ENCODE peak calls at places on chromosome 2, in seven cellular contexts. One of them, this sample, is unnamed. For H3K4me1 and H3K27me3, the result is how much of the 10 kb centered on the place peaks cover.

GRCh38 chr2:117794668-117795067 is 19.8 kb upstream of the DDX18 start:
- DNase-seq in CD8-positive, alpha-beta memory T cell: no peak
- DNase-seq in psoas muscle: no peak
- DNase-seq in body of pancreas: no peak
- DNase-seq in RWPE2: no peak
- DNase-seq in colonic mucosa: no peak
- DNase-seq in breast epithelium: no peak
- DNase-seq in this sample: no peak

GRCh38 chr2:56183643-56184499 is at the start of gene CCDC85A:
- DNase-seq in CD8-positive, alpha-beta memory T cell: no peak
- DNase-seq in psoas muscle: peak
- DNase-seq in body of pancreas: peak
- DNase-seq in RWPE2: peak
- DNase-seq in colonic mucosa: peak
- DNase-seq in breast epithelium: peak
- DNase-seq in this sample: peak

GRCh38 chr2:182186132-182186735 is 200.6 kb downstream of the PPP1R1C start:
- DNase-seq in CD8-positive, alpha-beta memory T cell: peak
- DNase-seq in psoas muscle: no peak
- DNase-seq in body of pancreas: no peak
- DNase-seq in RWPE2: no peak
- DNase-seq in colonic mucosa: no peak
- DNase-seq in breast epithelium: no peak
- DNase-seq in this sample: no peak

GRCh38 chr2:127387655-127388422 is at the start of gene MAP3K2:
- DNase-seq in CD8-positive, alpha-beta memory T cell: peak
- DNase-seq in psoas muscle: peak
- DNase-seq in body of pancreas: peak
- DNase-seq in RWPE2: peak
- DNase-seq in colonic mucosa: peak
- DNase-seq in breast epithelium: peak
- DNase-seq in this sample: peak

GRCh38 chr2:240300840-240301239 is 134.6 kb upstream of the GPC1 start:
- DNase-seq in CD8-positive, alpha-beta memory T cell: no peak
- DNase-seq in psoas muscle: no peak
- DNase-seq in body of pancreas: no peak
- DNase-seq in RWPE2: no peak
- DNase-seq in colonic mucosa: no peak
- DNase-seq in breast epithelium: no peak
- DNase-seq in this sample: no peak

GRCh38 chr2:47232738-47233415 is 77.8 kb upstream of the STPG4 start:
- DNase-seq in CD8-positive, alpha-beta memory T cell: no peak
- DNase-seq in psoas muscle: no peak
- DNase-seq in body of pancreas: peak
- DNase-seq in RWPE2: no peak
- DNase-seq in colonic mucosa: no peak
- DNase-seq in breast epithelium: no peak
- DNase-seq in this sample: no peak

GRCh38 chr2:170929686-170930050 is 615 bp downstream of the GORASP2 start:
- DNase-seq in CD8-positive, alpha-beta memory T cell: no peak
- DNase-seq in psoas muscle: peak
- DNase-seq in body of pancreas: peak
- DNase-seq in RWPE2: no peak
- DNase-seq in colonic mucosa: peak
- DNase-seq in breast epithelium: peak
- DNase-seq in this sample: peak

GRCh38 chr2:204066051-204066450 is 129.5 kb downstream of the ICOS start:
- DNase-seq in CD8-positive, alpha-beta memory T cell: no peak
- DNase-seq in psoas muscle: no peak
- DNase-seq in body of pancreas: no peak
- DNase-seq in RWPE2: no peak
- DNase-seq in colonic mucosa: no peak
- DNase-seq in breast epithelium: no peak
- DNase-seq in this sample: no peak

GRCh38 chr2:71611247-71611646 is 157.9 kb downstream of the DYSF start:
- DNase-seq in CD8-positive, alpha-beta memory T cell: no peak
- DNase-seq in psoas muscle: peak
- DNase-seq in body of pancreas: no peak
- DNase-seq in RWPE2: peak
- DNase-seq in colonic mucosa: peak
- DNase-seq in breast epithelium: peak
- DNase-seq in this sample: peak

GRCh38 chr2:232434091-232434490 is 21.9 kb upstream of the ALPI start:
- DNase-seq in CD8-positive, alpha-beta memory T cell: no peak
- DNase-seq in psoas muscle: no peak
- DNase-seq in body of pancreas: no peak
- DNase-seq in RWPE2: peak
- DNase-seq in colonic mucosa: no peak
- DNase-seq in breast epithelium: peak
- DNase-seq in this sample: no peak

GRCh38 chr2:174553811-174554493 is 43.7 kb downstream of the WIPF1 start:
- DNase-seq in CD8-positive, alpha-beta memory T cell: peak
- DNase-seq in psoas muscle: no peak
- DNase-seq in body of pancreas: no peak
- DNase-seq in RWPE2: no peak
- DNase-seq in colonic mucosa: no peak
- DNase-seq in breast epithelium: no peak
- DNase-seq in this sample: no peak

DNA sequence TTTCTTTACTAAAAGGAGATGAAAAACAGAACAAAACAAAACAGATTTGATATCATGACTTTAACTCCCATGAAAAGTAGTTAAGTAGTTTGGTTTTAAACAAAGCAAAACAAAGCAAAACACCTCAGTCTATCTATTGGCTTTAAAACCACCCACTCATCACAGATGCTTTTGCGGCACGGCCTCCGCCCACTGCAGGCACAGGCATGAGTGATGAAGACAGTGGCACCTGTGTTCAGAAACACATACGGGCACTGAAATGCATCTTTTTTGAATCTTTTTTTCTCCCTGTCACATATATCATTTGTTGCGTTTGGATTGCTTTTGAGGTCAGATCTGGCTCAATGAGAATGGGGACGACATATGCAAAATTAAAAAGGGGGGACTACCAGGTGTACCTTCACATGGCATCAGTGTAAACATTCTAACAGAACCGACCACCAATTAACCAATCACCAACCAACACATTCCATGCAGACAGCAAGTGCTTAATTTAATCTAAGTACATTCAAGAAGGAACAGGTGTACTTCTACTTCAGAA is 147.4 kb upstream of the REV1 start:
- DNase-seq in CD8-positive, alpha-beta memory T cell: no peak
- DNase-seq in psoas muscle: no peak
- DNase-seq in body of pancreas: no peak
- DNase-seq in RWPE2: no peak
- DNase-seq in colonic mucosa: no peak
- DNase-seq in breast epithelium: no peak
- DNase-seq in this sample: no peak
- H3K4me1 ChIP-seq in CD8-positive, alpha-beta memory T cell: under half
- H3K4me1 ChIP-seq in psoas muscle: under half
- H3K4me1 ChIP-seq in body of pancreas: under half
- H3K4me1 ChIP-seq in RWPE2: under half
- H3K4me1 ChIP-seq in colonic mucosa: under half
- H3K4me1 ChIP-seq in breast epithelium: under half
- H3K4me1 ChIP-seq in this sample: under half

DNA sequence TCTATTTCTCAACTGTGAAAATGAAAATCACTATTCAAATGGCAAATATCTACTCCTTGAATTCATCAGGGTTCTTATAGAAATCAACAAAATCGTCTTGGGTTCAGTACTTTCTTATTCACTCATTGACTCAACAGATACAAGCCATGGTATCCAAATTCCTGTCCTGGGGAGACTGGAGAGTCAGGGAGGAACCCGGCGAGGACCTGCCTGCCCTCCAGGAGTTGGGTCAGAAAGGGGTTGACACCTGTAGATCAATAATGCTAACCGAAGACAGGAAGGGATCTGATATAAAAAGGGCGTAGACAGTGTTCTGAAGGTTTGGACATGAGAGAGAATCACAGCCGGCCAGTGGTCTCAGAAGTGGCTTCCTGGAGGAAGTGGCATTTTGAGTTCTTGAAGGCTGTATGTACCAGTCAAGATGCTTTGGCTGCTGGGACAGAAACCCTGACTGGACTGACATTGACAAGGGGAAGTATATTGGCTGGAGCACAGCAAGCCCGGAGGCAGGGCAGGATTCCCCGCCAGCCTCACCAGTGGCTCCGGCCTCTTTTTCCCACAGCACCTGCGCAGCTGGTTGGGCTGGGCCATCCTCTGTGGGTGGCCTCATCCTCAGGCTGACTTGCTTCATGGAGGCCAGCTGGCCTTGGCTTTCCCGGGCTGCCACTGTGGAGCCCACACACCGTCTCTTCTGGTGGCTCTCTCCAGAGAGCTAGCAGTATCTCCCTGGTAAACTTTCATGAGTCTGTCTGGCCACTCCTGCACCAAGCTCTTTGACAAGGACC is 3.0 kb downstream of the LRRFIP1 start:
- DNase-seq in CD8-positive, alpha-beta memory T cell: no peak
- DNase-seq in psoas muscle: no peak
- DNase-seq in body of pancreas: no peak
- DNase-seq in RWPE2: no peak
- DNase-seq in colonic mucosa: no peak
- DNase-seq in breast epithelium: no peak
- DNase-seq in this sample: no peak
- H3K27me3 ChIP-seq in CD8-positive, alpha-beta memory T cell: under half
- H3K27me3 ChIP-seq in psoas muscle: under half
- H3K27me3 ChIP-seq in body of pancreas: under half
- H3K27me3 ChIP-seq in RWPE2: under half
- H3K27me3 ChIP-seq in colonic mucosa: under half
- H3K27me3 ChIP-seq in breast epithelium: under half
- H3K27me3 ChIP-seq in this sample: under half

GRCh38 chr2:193250389-193250788 is 1055.7 kb upstream of the TMEFF2 start:
- DNase-seq in CD8-positive, alpha-beta memory T cell: no peak
- DNase-seq in psoas muscle: no peak
- DNase-seq in body of pancreas: no peak
- DNase-seq in RWPE2: no peak
- DNase-seq in colonic mucosa: no peak
- DNase-seq in breast epithelium: no peak
- DNase-seq in this sample: no peak
- H3K4me1 ChIP-seq in CD8-positive, alpha-beta memory T cell: under half
- H3K4me1 ChIP-seq in psoas muscle: under half
- H3K4me1 ChIP-seq in body of pancreas: under half
- H3K4me1 ChIP-seq in RWPE2: under half
- H3K4me1 ChIP-seq in colonic mucosa: under half
- H3K4me1 ChIP-seq in breast epithelium: under half
- H3K4me1 ChIP-seq in this sample: under half

GRCh38 chr2:19355931-19356544 is 2.4 kb downstream of the OSR1 start:
- DNase-seq in CD8-positive, alpha-beta memory T cell: no peak
- DNase-seq in psoas muscle: no peak
- DNase-seq in body of pancreas: no peak
- DNase-seq in RWPE2: no peak
- DNase-seq in colonic mucosa: no peak
- DNase-seq in breast epithelium: no peak
- DNase-seq in this sample: peak
- H3K27me3 ChIP-seq in CD8-positive, alpha-beta memory T cell: half or more
- H3K27me3 ChIP-seq in psoas muscle: under half
- H3K27me3 ChIP-seq in body of pancreas: under half
- H3K27me3 ChIP-seq in RWPE2: under half
- H3K27me3 ChIP-seq in colonic mucosa: under half
- H3K27me3 ChIP-seq in breast epithelium: under half
- H3K27me3 ChIP-seq in this sample: under half

GRCh38 chr2:120373424-120373823 is 27.5 kb downstream of the INHBB start:
- DNase-seq in CD8-positive, alpha-beta memory T cell: no peak
- DNase-seq in psoas muscle: no peak
- DNase-seq in body of pancreas: no peak
- DNase-seq in RWPE2: no peak
- DNase-seq in colonic mucosa: no peak
- DNase-seq in breast epithelium: no peak
- DNase-seq in this sample: no peak

GRCh38 chr2:120375251-120376020 is 29.5 kb downstream of the INHBB start:
- DNase-seq in CD8-positive, alpha-beta memory T cell: no peak
- DNase-seq in psoas muscle: no peak
- DNase-seq in body of pancreas: no peak
- DNase-seq in RWPE2: no peak
- DNase-seq in colonic mucosa: no peak
- DNase-seq in breast epithelium: no peak
- DNase-seq in this sample: no peak

GRCh38 chr2:120372816-120373215 is 26.9 kb downstream of the INHBB start:
- DNase-seq in CD8-positive, alpha-beta memory T cell: no peak
- DNase-seq in psoas muscle: no peak
- DNase-seq in body of pancreas: no peak
- DNase-seq in RWPE2: no peak
- DNase-seq in colonic mucosa: no peak
- DNase-seq in breast epithelium: no peak
- DNase-seq in this sample: no peak

GRCh38 chr2:120376101-120376500 is 30.2 kb downstream of the INHBB start:
- DNase-seq in CD8-positive, alpha-beta memory T cell: no peak
- DNase-seq in psoas muscle: no peak
- DNase-seq in body of pancreas: no peak
- DNase-seq in RWPE2: no peak
- DNase-seq in colonic mucosa: no peak
- DNase-seq in breast epithelium: no peak
- DNase-seq in this sample: no peak

DNA sequence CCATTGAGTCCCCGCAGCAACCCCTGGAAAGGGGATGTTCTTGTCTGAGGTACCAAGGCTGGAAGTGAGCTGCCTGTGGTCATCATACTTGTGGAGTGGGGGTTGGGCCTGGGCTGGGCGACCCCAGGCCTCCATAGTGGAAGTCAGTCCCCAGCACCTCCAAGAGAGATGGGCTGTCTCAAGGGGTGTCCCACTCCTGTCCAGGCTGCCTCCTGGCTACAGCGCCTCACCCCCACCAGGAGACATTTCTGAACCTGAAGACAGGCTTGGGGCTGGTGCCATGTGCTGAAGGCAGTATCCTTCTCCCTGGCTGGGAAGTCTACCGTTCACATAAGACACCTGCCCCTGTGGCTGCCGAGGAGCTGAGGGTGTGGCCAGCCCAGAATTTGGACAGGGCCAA is 28.9 kb downstream of the INHBB start:
- DNase-seq in CD8-positive, alpha-beta memory T cell: no peak
- DNase-seq in psoas muscle: no peak
- DNase-seq in body of pancreas: no peak
- DNase-seq in RWPE2: no peak
- DNase-seq in colonic mucosa: no peak
- DNase-seq in breast epithelium: no peak
- DNase-seq in this sample: no peak
- H3K4me1 ChIP-seq in CD8-positive, alpha-beta memory T cell: under half
- H3K4me1 ChIP-seq in psoas muscle: under half
- H3K4me1 ChIP-seq in body of pancreas: under half
- H3K4me1 ChIP-seq in RWPE2: under half
- H3K4me1 ChIP-seq in colonic mucosa: under half
- H3K4me1 ChIP-seq in breast epithelium: under half
- H3K4me1 ChIP-seq in this sample: under half

GRCh38 chr2:102474785-102475184 is 1.8 kb downstream of the SLC9A4 start:
- DNase-seq in CD8-positive, alpha-beta memory T cell: no peak
- DNase-seq in psoas muscle: no peak
- DNase-seq in body of pancreas: no peak
- DNase-seq in RWPE2: no peak
- DNase-seq in colonic mucosa: no peak
- DNase-seq in breast epithelium: no peak
- DNase-seq in this sample: no peak

GRCh38 chr2:102478686-102479470 is 5.9 kb downstream of the SLC9A4 start:
- DNase-seq in CD8-positive, alpha-beta memory T cell: no peak
- DNase-seq in psoas muscle: no peak
- DNase-seq in body of pancreas: no peak
- DNase-seq in RWPE2: no peak
- DNase-seq in colonic mucosa: no peak
- DNase-seq in breast epithelium: no peak
- DNase-seq in this sample: peak

GRCh38 chr2:102473020-102473419 is at the start of gene SLC9A4:
- DNase-seq in CD8-positive, alpha-beta memory T cell: peak
- DNase-seq in psoas muscle: peak
- DNase-seq in body of pancreas: peak
- DNase-seq in RWPE2: no peak
- DNase-seq in colonic mucosa: peak
- DNase-seq in breast epithelium: no peak
- DNase-seq in this sample: peak
- H3K27me3 ChIP-seq in CD8-positive, alpha-beta memory T cell: under half
- H3K27me3 ChIP-seq in psoas muscle: under half
- H3K27me3 ChIP-seq in body of pancreas: under half
- H3K27me3 ChIP-seq in RWPE2: under half
- H3K27me3 ChIP-seq in colonic mucosa: under half
- H3K27me3 ChIP-seq in breast epithelium: under half
- H3K27me3 ChIP-seq in this sample: under half